ENCODE peak calls at places on chromosomes 2 and 18, in five cellular contexts. One of them, this sample, is unnamed.

GRCh38 chr2:112724611-112725525 is 4.0 kb downstream of the NT5DC4 start:
- DNase-seq in transverse colon: no peak
- DNase-seq in fibroblast of lung: no peak
- DNase-seq in prostate gland: no peak
- DNase-seq in omental fat pad: no peak
- DNase-seq in this sample: no peak

GRCh38 chr2:119846021-119846420 is 86.3 kb downstream of the PTPN4 start:
- DNase-seq in transverse colon: no peak
- DNase-seq in fibroblast of lung: no peak
- DNase-seq in prostate gland: no peak
- DNase-seq in omental fat pad: no peak
- DNase-seq in this sample: no peak

GRCh38 chr2:52181080-52181479 is 1149.1 kb upstream of the NRXN1 start:
- DNase-seq in transverse colon: no peak
- DNase-seq in fibroblast of lung: no peak
- DNase-seq in prostate gland: no peak
- DNase-seq in omental fat pad: no peak
- DNase-seq in this sample: no peak

GRCh38 chr18:76445741-76446232 is 49.3 kb downstream of the ZNF516 start:
- DNase-seq in transverse colon: no peak
- DNase-seq in fibroblast of lung: no peak
- DNase-seq in prostate gland: no peak
- DNase-seq in omental fat pad: no peak
- DNase-seq in this sample: no peak

GRCh38 chr2:225690153-225690552 is 290.6 kb downstream of the NYAP2 start:
- DNase-seq in transverse colon: no peak
- DNase-seq in fibroblast of lung: no peak
- DNase-seq in prostate gland: no peak
- DNase-seq in omental fat pad: no peak
- DNase-seq in this sample: no peak

GRCh38 chr18:49880656-49881055 is 67.3 kb upstream of the ACAA2 start:
- DNase-seq in transverse colon: no peak
- DNase-seq in fibroblast of lung: peak
- DNase-seq in prostate gland: no peak
- DNase-seq in omental fat pad: no peak
- DNase-seq in this sample: no peak

GRCh38 chr2:218362606-218363005 is 5.9 kb downstream of the CATIP start:
- DNase-seq in transverse colon: no peak
- DNase-seq in fibroblast of lung: no peak
- DNase-seq in prostate gland: no peak
- DNase-seq in omental fat pad: no peak
- DNase-seq in this sample: no peak

GRCh38 chr2:38095996-38096861 is 20.3 kb upstream of the CYP1B1 start:
- DNase-seq in transverse colon: no peak
- DNase-seq in fibroblast of lung: peak
- DNase-seq in prostate gland: peak
- DNase-seq in omental fat pad: no peak
- DNase-seq in this sample: peak

GRCh38 chr2:101961287-101962242 is 30.2 kb upstream of the IL1R2 start:
- DNase-seq in transverse colon: peak
- DNase-seq in fibroblast of lung: peak
- DNase-seq in prostate gland: peak
- DNase-seq in omental fat pad: peak
- DNase-seq in this sample: peak

GRCh38 chr2:42336361-42336965 is 24.6 kb downstream of the COX7A2L start:
- DNase-seq in transverse colon: no peak
- DNase-seq in fibroblast of lung: no peak
- DNase-seq in prostate gland: no peak
- DNase-seq in omental fat pad: no peak
- DNase-seq in this sample: no peak

GRCh38 chr2:195252018-195252417 is 405.0 kb upstream of the SLC39A10 start:
- DNase-seq in transverse colon: no peak
- DNase-seq in fibroblast of lung: no peak
- DNase-seq in prostate gland: no peak
- DNase-seq in omental fat pad: no peak
- DNase-seq in this sample: no peak

GRCh38 chr18:48330016-48330991 is 78.9 kb downstream of the ZBTB7C start:
- DNase-seq in transverse colon: no peak
- DNase-seq in fibroblast of lung: peak
- DNase-seq in prostate gland: peak
- DNase-seq in omental fat pad: no peak
- DNase-seq in this sample: no peak

GRCh38 chr2:222671259-222672067 is at the start of gene MOGAT1:
- DNase-seq in transverse colon: peak
- DNase-seq in fibroblast of lung: peak
- DNase-seq in prostate gland: no peak
- DNase-seq in omental fat pad: no peak
- DNase-seq in this sample: no peak

GRCh38 chr2:188388831-188389230 is 97.2 kb downstream of the GULP1 start:
- DNase-seq in transverse colon: no peak
- DNase-seq in fibroblast of lung: no peak
- DNase-seq in prostate gland: no peak
- DNase-seq in omental fat pad: no peak
- DNase-seq in this sample: no peak

GRCh38 chr2:144083211-144083610 is 436.7 kb downstream of the ZEB2 start:
- DNase-seq in transverse colon: no peak
- DNase-seq in fibroblast of lung: peak
- DNase-seq in prostate gland: no peak
- DNase-seq in omental fat pad: no peak
- DNase-seq in this sample: no peak

GRCh38 chr2:168182850-168183249 is 64.5 kb downstream of the STK39 start:
- DNase-seq in transverse colon: no peak
- DNase-seq in fibroblast of lung: no peak
- DNase-seq in prostate gland: no peak
- DNase-seq in omental fat pad: no peak
- DNase-seq in this sample: no peak

GRCh38 chr2:9423922-9424272 is 443 bp downstream of the CPSF3 start:
- DNase-seq in transverse colon: peak
- DNase-seq in fibroblast of lung: peak
- DNase-seq in prostate gland: no peak
- DNase-seq in omental fat pad: no peak
- DNase-seq in this sample: no peak

GRCh38 chr2:203802277-203803045 is 65.1 kb upstream of the CTLA4 start:
- DNase-seq in transverse colon: no peak
- DNase-seq in fibroblast of lung: peak
- DNase-seq in prostate gland: no peak
- DNase-seq in omental fat pad: no peak
- DNase-seq in this sample: no peak

GRCh38 chr2:230930149-230930780 is 5.2 kb upstream of the GPR55 start:
- DNase-seq in transverse colon: no peak
- DNase-seq in fibroblast of lung: no peak
- DNase-seq in prostate gland: no peak
- DNase-seq in omental fat pad: peak
- DNase-seq in this sample: no peak

GRCh38 chr2:68653538-68653982 is 10.2 kb downstream of the PROKR1 start:
- DNase-seq in transverse colon: peak
- DNase-seq in fibroblast of lung: peak
- DNase-seq in prostate gland: peak
- DNase-seq in omental fat pad: no peak
- DNase-seq in this sample: no peak

GRCh38 chr2:40559175-40559574 is 107.3 kb upstream of the SLC8A1 start:
- DNase-seq in transverse colon: no peak
- DNase-seq in fibroblast of lung: peak
- DNase-seq in prostate gland: no peak
- DNase-seq in omental fat pad: no peak
- DNase-seq in this sample: no peak

GRCh38 chr18:61643884-61644647 is 248.7 kb downstream of the RNF152 start:
- DNase-seq in transverse colon: no peak
- DNase-seq in fibroblast of lung: no peak
- DNase-seq in prostate gland: no peak
- DNase-seq in omental fat pad: no peak
- DNase-seq in this sample: no peak

GRCh38 chr18:61854578-61854977 is 38.2 kb downstream of the RNF152 start:
- DNase-seq in transverse colon: no peak
- DNase-seq in fibroblast of lung: peak
- DNase-seq in prostate gland: no peak
- DNase-seq in omental fat pad: no peak
- DNase-seq in this sample: no peak

GRCh38 chr2:104318001-104318555 is 535.8 kb upstream of the POU3F3 start:
- DNase-seq in transverse colon: no peak
- DNase-seq in fibroblast of lung: peak
- DNase-seq in prostate gland: no peak
- DNase-seq in omental fat pad: no peak
- DNase-seq in this sample: no peak

GRCh38 chr2:47568164-47568861 is 165.4 kb downstream of the MSH2 start:
- DNase-seq in transverse colon: no peak
- DNase-seq in fibroblast of lung: no peak
- DNase-seq in prostate gland: no peak
- DNase-seq in omental fat pad: no peak
- DNase-seq in this sample: no peak

GRCh38 chr2:36235877-36236276 is 119.7 kb upstream of the CRIM1 start:
- DNase-seq in transverse colon: no peak
- DNase-seq in fibroblast of lung: no peak
- DNase-seq in prostate gland: no peak
- DNase-seq in omental fat pad: no peak
- DNase-seq in this sample: no peak

GRCh38 chr2:202171246-202171833 is 67.1 kb downstream of the SUMO1 start:
- DNase-seq in transverse colon: no peak
- DNase-seq in fibroblast of lung: peak
- DNase-seq in prostate gland: no peak
- DNase-seq in omental fat pad: no peak
- DNase-seq in this sample: no peak

DNA sequence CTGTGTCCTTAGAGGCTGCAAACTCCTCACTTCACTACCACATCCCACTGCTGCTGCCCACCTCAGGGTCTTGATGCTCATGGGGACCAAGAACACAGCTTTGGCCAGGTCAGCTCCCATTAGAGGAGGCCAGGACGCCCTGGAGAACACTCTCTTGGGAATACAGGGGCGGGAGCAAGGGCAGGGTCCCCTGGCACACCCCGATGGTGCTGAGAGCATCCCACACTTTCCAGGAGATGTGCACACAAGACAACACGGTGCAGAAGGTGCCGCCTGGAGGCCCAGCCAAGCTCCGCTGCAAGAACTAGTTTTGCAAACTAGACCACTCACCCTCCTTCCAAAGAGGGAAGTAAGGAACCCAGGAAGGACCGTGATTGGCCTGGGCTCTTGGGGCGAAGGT is 304.4 kb upstream of the SALL3 start:
- DNase-seq in transverse colon: no peak
- DNase-seq in fibroblast of lung: no peak
- DNase-seq in prostate gland: no peak
- DNase-seq in omental fat pad: no peak
- DNase-seq in this sample: no peak
- TF ChIP-seq CTCF in transverse colon: no peak
- TF ChIP-seq CTCF in fibroblast of lung: no peak
- TF ChIP-seq CTCF in prostate gland: no peak
- TF ChIP-seq CTCF in omental fat pad: no peak
- TF ChIP-seq CTCF in this sample: no peak

GRCh38 chr2:213221962-213222361 is 62.3 kb upstream of the SPAG16 start:
- DNase-seq in transverse colon: no peak
- DNase-seq in fibroblast of lung: no peak
- DNase-seq in prostate gland: no peak
- DNase-seq in omental fat pad: no peak
- DNase-seq in this sample: no peak

GRCh38 chr2:213227458-213227857 is 56.8 kb upstream of the SPAG16 start:
- DNase-seq in transverse colon: no peak
- DNase-seq in fibroblast of lung: peak
- DNase-seq in prostate gland: no peak
- DNase-seq in omental fat pad: no peak
- DNase-seq in this sample: no peak

GRCh38 chr2:213220967-213221603 is 63.2 kb upstream of the SPAG16 start:
- DNase-seq in transverse colon: no peak
- DNase-seq in fibroblast of lung: no peak
- DNase-seq in prostate gland: no peak
- DNase-seq in omental fat pad: no peak
- DNase-seq in this sample: no peak

GRCh38 chr2:213225866-213226265 is 58.4 kb upstream of the SPAG16 start:
- DNase-seq in transverse colon: no peak
- DNase-seq in fibroblast of lung: no peak
- DNase-seq in prostate gland: no peak
- DNase-seq in omental fat pad: no peak
- DNase-seq in this sample: no peak

GRCh38 chr2:213224366-213224765 is 59.9 kb upstream of the SPAG16 start:
- DNase-seq in transverse colon: no peak
- DNase-seq in fibroblast of lung: no peak
- DNase-seq in prostate gland: no peak
- DNase-seq in omental fat pad: no peak
- DNase-seq in this sample: no peak
- TF ChIP-seq CTCF in transverse colon: no peak
- TF ChIP-seq CTCF in fibroblast of lung: no peak
- TF ChIP-seq CTCF in prostate gland: no peak
- TF ChIP-seq CTCF in omental fat pad: no peak
- TF ChIP-seq CTCF in this sample: no peak

GRCh38 chr18:2994603-2995432 is 18.1 kb downstream of the LPIN2 start:
- DNase-seq in transverse colon: peak
- DNase-seq in fibroblast of lung: no peak
- DNase-seq in prostate gland: no peak
- DNase-seq in omental fat pad: no peak
- DNase-seq in this sample: no peak
- TF ChIP-seq CTCF in transverse colon: peak
- TF ChIP-seq CTCF in fibroblast of lung: no peak
- TF ChIP-seq CTCF in prostate gland: no peak
- TF ChIP-seq CTCF in omental fat pad: no peak
- TF ChIP-seq CTCF in this sample: no peak

GRCh38 chr2:78118037-78118436 is 595.9 kb upstream of the LRRTM4 start:
- DNase-seq in transverse colon: no peak
- DNase-seq in fibroblast of lung: no peak
- DNase-seq in prostate gland: no peak
- DNase-seq in omental fat pad: no peak
- DNase-seq in this sample: no peak
- TF ChIP-seq CTCF in transverse colon: no peak
- TF ChIP-seq CTCF in fibroblast of lung: no peak
- TF ChIP-seq CTCF in prostate gland: no peak
- TF ChIP-seq CTCF in omental fat pad: no peak
- TF ChIP-seq CTCF in this sample: no peak

DNA sequence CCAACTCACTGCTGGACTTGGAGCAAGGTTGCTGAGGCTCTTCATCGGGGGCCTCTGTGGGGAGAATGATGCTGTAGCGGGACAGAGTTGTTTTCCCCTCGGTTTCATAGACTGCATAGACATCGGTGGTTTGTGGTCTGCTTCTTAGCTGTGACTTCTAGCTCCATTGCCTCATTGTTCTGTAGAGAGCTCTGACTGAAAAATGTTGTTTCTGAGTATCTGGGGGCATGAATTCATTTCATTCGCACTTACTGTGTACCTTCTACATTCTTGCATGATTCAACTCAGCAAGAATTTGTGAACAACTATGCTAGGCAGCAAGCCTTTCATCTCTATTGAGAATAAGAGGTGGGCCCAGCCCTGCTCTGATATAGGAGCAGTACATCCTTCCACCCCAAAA is 406.8 kb downstream of the NBAS start:
- DNase-seq in transverse colon: no peak
- DNase-seq in fibroblast of lung: peak
- DNase-seq in prostate gland: no peak
- DNase-seq in omental fat pad: no peak
- DNase-seq in this sample: no peak
- TF ChIP-seq CTCF in transverse colon: no peak
- TF ChIP-seq CTCF in fibroblast of lung: no peak
- TF ChIP-seq CTCF in prostate gland: no peak
- TF ChIP-seq CTCF in omental fat pad: no peak
- TF ChIP-seq CTCF in this sample: no peak

This sample was measured in breast epithelium.